ENCODE peak calls at places on chromosomes 7 and 10, in seven cellular contexts. One of them, this sample, is unnamed.

GRCh38 chr7:34158754-34159153 is 253.4 kb downstream of the BMPER start:
- DNase-seq in NCI-H2081: no peak
- DNase-seq in NCI-H1092: no peak
- DNase-seq in activated CD8-positive, alpha-beta memory T cell treated with anti-CD3 and anti-CD28 coated beads for 4 hours: no peak
- DNase-seq in stimulated activated CD8-positive, alpha-beta memory T cell treated with anti-CD3 and anti-CD28 coated beads, Interleukin-4, amount 100 ng/mL, for 24 hours: no peak
- DNase-seq in activated gamma-delta T cell treated with Interleukin-2 at 50 U/mL for 16 hours: no peak
- DNase-seq in SHP77 treated with DMSO at 0.1 percent for 48 hours: peak
- DNase-seq in this sample: no peak

GRCh38 chr10:110456523-110457091 is 41.1 kb upstream of the DUSP5 start:
- DNase-seq in NCI-H2081: no peak
- DNase-seq in NCI-H1092: no peak
- DNase-seq in activated CD8-positive, alpha-beta memory T cell treated with anti-CD3 and anti-CD28 coated beads for 4 hours: no peak
- DNase-seq in stimulated activated CD8-positive, alpha-beta memory T cell treated with anti-CD3 and anti-CD28 coated beads, Interleukin-4, amount 100 ng/mL, for 24 hours: no peak
- DNase-seq in activated gamma-delta T cell treated with Interleukin-2 at 50 U/mL for 16 hours: no peak
- DNase-seq in SHP77 treated with DMSO at 0.1 percent for 48 hours: no peak
- DNase-seq in this sample: no peak

GRCh38 chr7:156064921-156065386 is 252.7 kb upstream of the SHH start:
- DNase-seq in NCI-H2081: no peak
- DNase-seq in NCI-H1092: no peak
- DNase-seq in activated CD8-positive, alpha-beta memory T cell treated with anti-CD3 and anti-CD28 coated beads for 4 hours: no peak
- DNase-seq in stimulated activated CD8-positive, alpha-beta memory T cell treated with anti-CD3 and anti-CD28 coated beads, Interleukin-4, amount 100 ng/mL, for 24 hours: no peak
- DNase-seq in activated gamma-delta T cell treated with Interleukin-2 at 50 U/mL for 16 hours: no peak
- DNase-seq in SHP77 treated with DMSO at 0.1 percent for 48 hours: no peak
- DNase-seq in this sample: no peak

GRCh38 chr10:79262131-79262530 is 85.1 kb upstream of the PPIF start:
- DNase-seq in NCI-H2081: no peak
- DNase-seq in NCI-H1092: no peak
- DNase-seq in activated CD8-positive, alpha-beta memory T cell treated with anti-CD3 and anti-CD28 coated beads for 4 hours: no peak
- DNase-seq in stimulated activated CD8-positive, alpha-beta memory T cell treated with anti-CD3 and anti-CD28 coated beads, Interleukin-4, amount 100 ng/mL, for 24 hours: no peak
- DNase-seq in activated gamma-delta T cell treated with Interleukin-2 at 50 U/mL for 16 hours: no peak
- DNase-seq in SHP77 treated with DMSO at 0.1 percent for 48 hours: no peak
- DNase-seq in this sample: no peak

GRCh38 chr10:1177936-1178335 is 121.8 kb downstream of the WDR37 start:
- DNase-seq in NCI-H2081: no peak
- DNase-seq in NCI-H1092: no peak
- DNase-seq in activated CD8-positive, alpha-beta memory T cell treated with anti-CD3 and anti-CD28 coated beads for 4 hours: no peak
- DNase-seq in stimulated activated CD8-positive, alpha-beta memory T cell treated with anti-CD3 and anti-CD28 coated beads, Interleukin-4, amount 100 ng/mL, for 24 hours: no peak
- DNase-seq in activated gamma-delta T cell treated with Interleukin-2 at 50 U/mL for 16 hours: no peak
- DNase-seq in SHP77 treated with DMSO at 0.1 percent for 48 hours: no peak
- DNase-seq in this sample: no peak

GRCh38 chr10:28343987-28344895 is 41.4 kb upstream of the MPP7 start:
- DNase-seq in NCI-H2081: no peak
- DNase-seq in NCI-H1092: no peak
- DNase-seq in activated CD8-positive, alpha-beta memory T cell treated with anti-CD3 and anti-CD28 coated beads for 4 hours: no peak
- DNase-seq in stimulated activated CD8-positive, alpha-beta memory T cell treated with anti-CD3 and anti-CD28 coated beads, Interleukin-4, amount 100 ng/mL, for 24 hours: no peak
- DNase-seq in activated gamma-delta T cell treated with Interleukin-2 at 50 U/mL for 16 hours: no peak
- DNase-seq in SHP77 treated with DMSO at 0.1 percent for 48 hours: no peak
- DNase-seq in this sample: no peak

GRCh38 chr7:3028071-3028766 is 15.4 kb downstream of the CARD11 start:
- DNase-seq in NCI-H2081: no peak
- DNase-seq in NCI-H1092: no peak
- DNase-seq in activated CD8-positive, alpha-beta memory T cell treated with anti-CD3 and anti-CD28 coated beads for 4 hours: peak
- DNase-seq in stimulated activated CD8-positive, alpha-beta memory T cell treated with anti-CD3 and anti-CD28 coated beads, Interleukin-4, amount 100 ng/mL, for 24 hours: peak
- DNase-seq in activated gamma-delta T cell treated with Interleukin-2 at 50 U/mL for 16 hours: no peak
- DNase-seq in SHP77 treated with DMSO at 0.1 percent for 48 hours: no peak
- DNase-seq in this sample: peak

GRCh38 chr7:104883718-104884452 is 130.1 kb upstream of the KMT2E start:
- DNase-seq in NCI-H2081: peak
- DNase-seq in NCI-H1092: peak
- DNase-seq in activated CD8-positive, alpha-beta memory T cell treated with anti-CD3 and anti-CD28 coated beads for 4 hours: peak
- DNase-seq in stimulated activated CD8-positive, alpha-beta memory T cell treated with anti-CD3 and anti-CD28 coated beads, Interleukin-4, amount 100 ng/mL, for 24 hours: peak
- DNase-seq in activated gamma-delta T cell treated with Interleukin-2 at 50 U/mL for 16 hours: peak
- DNase-seq in SHP77 treated with DMSO at 0.1 percent for 48 hours: peak
- DNase-seq in this sample: peak

GRCh38 chr7:22696672-22697071 is 30.3 kb upstream of the IL6 start:
- DNase-seq in NCI-H2081: no peak
- DNase-seq in NCI-H1092: no peak
- DNase-seq in activated CD8-positive, alpha-beta memory T cell treated with anti-CD3 and anti-CD28 coated beads for 4 hours: no peak
- DNase-seq in stimulated activated CD8-positive, alpha-beta memory T cell treated with anti-CD3 and anti-CD28 coated beads, Interleukin-4, amount 100 ng/mL, for 24 hours: no peak
- DNase-seq in activated gamma-delta T cell treated with Interleukin-2 at 50 U/mL for 16 hours: no peak
- DNase-seq in SHP77 treated with DMSO at 0.1 percent for 48 hours: no peak
- DNase-seq in this sample: no peak

GRCh38 chr7:101094791-101095375 is 9.6 kb downstream of the TRIM56 start:
- DNase-seq in NCI-H2081: no peak
- DNase-seq in NCI-H1092: no peak
- DNase-seq in activated CD8-positive, alpha-beta memory T cell treated with anti-CD3 and anti-CD28 coated beads for 4 hours: no peak
- DNase-seq in stimulated activated CD8-positive, alpha-beta memory T cell treated with anti-CD3 and anti-CD28 coated beads, Interleukin-4, amount 100 ng/mL, for 24 hours: peak
- DNase-seq in activated gamma-delta T cell treated with Interleukin-2 at 50 U/mL for 16 hours: no peak
- DNase-seq in SHP77 treated with DMSO at 0.1 percent for 48 hours: peak
- DNase-seq in this sample: peak

GRCh38 chr10:21599582-21599981 is 65.5 kb downstream of the MLLT10 start:
- DNase-seq in NCI-H2081: no peak
- DNase-seq in NCI-H1092: no peak
- DNase-seq in activated CD8-positive, alpha-beta memory T cell treated with anti-CD3 and anti-CD28 coated beads for 4 hours: no peak
- DNase-seq in stimulated activated CD8-positive, alpha-beta memory T cell treated with anti-CD3 and anti-CD28 coated beads, Interleukin-4, amount 100 ng/mL, for 24 hours: no peak
- DNase-seq in activated gamma-delta T cell treated with Interleukin-2 at 50 U/mL for 16 hours: no peak
- DNase-seq in SHP77 treated with DMSO at 0.1 percent for 48 hours: no peak
- DNase-seq in this sample: no peak

GRCh38 chr10:123274513-123275182 is 120.4 kb downstream of the BUB3 start:
- DNase-seq in NCI-H2081: no peak
- DNase-seq in NCI-H1092: peak
- DNase-seq in activated CD8-positive, alpha-beta memory T cell treated with anti-CD3 and anti-CD28 coated beads for 4 hours: no peak
- DNase-seq in stimulated activated CD8-positive, alpha-beta memory T cell treated with anti-CD3 and anti-CD28 coated beads, Interleukin-4, amount 100 ng/mL, for 24 hours: no peak
- DNase-seq in activated gamma-delta T cell treated with Interleukin-2 at 50 U/mL for 16 hours: no peak
- DNase-seq in SHP77 treated with DMSO at 0.1 percent for 48 hours: peak
- DNase-seq in this sample: no peak